ENCODE peak calls at places on chromosomes 7 and 10, in eight cellular contexts. P is spleen, Q is thyroid gland, M is fibroblast of mammary gland, O is WERI-Rb-1, F is PC-3, U is HCT116, R is bronchial epithelial cell. S is an unnamed sample.

GRCh38 chr10:119786117-119786769 is 60.4 kb downstream of the INPP5F start:
- DNase-seq in R (no peak), M (no peak), Q (no peak), F (peak; percentile 32), U (no peak), P (no peak), O (no peak), S (peak; percentile 61)

GRCh38 chr7:16801111-16801542 is 3.7 kb downstream of the AGR2 start:
- DNase-seq in P (no peak), R (peak; percentile 95), F (peak; percentile 94), M (peak; percentile 91), O (no peak), U (peak; percentile 39), Q (no peak), S (no peak)

GRCh38 chr10:48533951-48534720 is 70.7 kb downstream of the ARHGAP22 start:
- DNase-seq in U (no peak), R (no peak), F (no peak), O (no peak), P (peak; percentile 46), Q (peak; percentile 76), M (no peak), S (peak; percentile 55)

GRCh38 chr7:119900996-119901395 is 372.0 kb upstream of the KCND2 start:
- DNase-seq in M (peak; percentile 16), R (no peak), U (no peak), F (no peak), O (no peak), P (no peak), Q (peak; percentile 88), S (no peak)

GRCh38 chr10:128481152-128481551 is 354.9 kb upstream of the MKI67 start:
- DNase-seq in M (no peak), R (no peak), P (no peak), U (no peak), O (no peak), F (no peak), Q (no peak), S (no peak)

GRCh38 chr7:6443372-6443941 is 4.3 kb downstream of the DAGLB start:
- DNase-seq in R (peak; percentile 87), O (no peak), Q (no peak), M (peak; percentile 92), U (peak; percentile 85), P (no peak), F (peak; percentile 91), S (peak; percentile 64)

GRCh38 chr7:122618603-122619189 is 80.2 kb downstream of the RNF133 start:
- DNase-seq in O (no peak), U (no peak), P (no peak), R (no peak), M (no peak), Q (no peak), F (no peak), S (no peak)

GRCh38 chr10:48231178-48231577 is 43.3 kb downstream of the FRMPD2 start:
- DNase-seq in Q (no peak), F (no peak), U (no peak), O (no peak), P (no peak), M (no peak), R (peak; percentile 3), S (no peak)

GRCh38 chr10:77989081-77989724 is 40.1 kb downstream of the POLR3A start:
- DNase-seq in O (peak; percentile 91), F (peak; percentile 86), Q (no peak), R (no peak), U (no peak), M (peak; percentile 49), P (peak; percentile 38), S (no peak)

GRCh38 chr10:52443419-52444388 is 129.6 kb downstream of the DKK1 start:
- DNase-seq in F (peak; percentile 100), M (peak; percentile 88), P (no peak), R (peak; percentile 98), U (peak; percentile 57), Q (no peak), O (no peak), S (peak; percentile 72)

GRCh38 chr10:29370092-29370611 is 81.3 kb downstream of the LYZL1 start:
- DNase-seq in F (no peak), U (no peak), Q (no peak), P (no peak), O (no peak), M (peak; percentile 46), R (no peak), S (no peak)

GRCh38 chr7:113464096-113464855 is 345.9 kb upstream of the SMIM30 start:
- DNase-seq in U (no peak), F (no peak), R (no peak), O (no peak), Q (no peak), M (no peak), P (no peak), S (no peak)

GRCh38 chr10:391304-391703 is 256.0 kb downstream of the ZMYND11 start:
- DNase-seq in P (no peak), U (no peak), R (no peak), O (no peak), M (no peak), Q (peak; percentile 56), F (no peak), S (no peak)

GRCh38 chr10:74662635-74663034 is 163.8 kb upstream of the KAT6B start:
- DNase-seq in U (no peak), O (no peak), Q (no peak), F (no peak), M (no peak), R (no peak), P (no peak), S (no peak)

GRCh38 chr10:14009315-14010082 is 321.2 kb downstream of the FRMD4A start:
- DNase-seq in Q (no peak), U (no peak), P (no peak), R (peak; percentile 63), O (no peak), M (peak; percentile 84), F (peak; percentile 48), S (no peak)

GRCh38 chr10:69715156-69715898 is 85.3 kb downstream of the FAM241B start:
- DNase-seq in R (peak; percentile 17), U (no peak), M (peak; percentile 55), P (no peak), Q (no peak), O (no peak), F (peak; percentile 11), S (no peak)

GRCh38 chr10:123150986-123151738 is 3.0 kb upstream of the BUB3 start:
- DNase-seq in O (peak; percentile 47), U (no peak), F (no peak), Q (no peak), P (peak; percentile 82), R (no peak), M (no peak), S (no peak)

GRCh38 chr10:82277591-82277990 is 402.6 kb downstream of the NRG3 start:
- DNase-seq in F (no peak), Q (no peak), P (no peak), U (no peak), M (peak; percentile 49), O (no peak), R (no peak), S (no peak)

GRCh38 chr7:91685544-91685943 is 195.0 kb downstream of the MTERF1 start:
- DNase-seq in O (no peak), U (no peak), Q (no peak), P (no peak), F (no peak), M (peak; percentile 67), R (peak; percentile 16), S (no peak)

GRCh38 chr7:27141138-27141537 is 2.3 kb downstream of the HOXA5 start:
- DNase-seq in U (no peak), M (no peak), F (no peak), R (no peak), P (no peak), Q (no peak), O (no peak), S (no peak)

GRCh38 chr7:98733036-98733435 is 116.0 kb downstream of the NPTX2 start:
- DNase-seq in M (peak; percentile 30), P (no peak), Q (no peak), F (peak; percentile 78), R (peak; percentile 20), O (peak; percentile 73), U (peak; percentile 85), S (no peak)

GRCh38 chr7:128755075-128755474 is 15.9 kb downstream of the CALU start:
- DNase-seq in U (no peak), R (no peak), O (no peak), P (no peak), F (no peak), Q (no peak), M (no peak), S (no peak)
- H3K4me3 ChIP-seq in U (no peak overlapping the region), R (no peak overlapping the region), O (no peak overlapping the region), P (no peak overlapping the region), F (no peak overlapping the region), Q (no peak overlapping the region), M (no peak overlapping the region), S (no peak overlapping the region)

DNA sequence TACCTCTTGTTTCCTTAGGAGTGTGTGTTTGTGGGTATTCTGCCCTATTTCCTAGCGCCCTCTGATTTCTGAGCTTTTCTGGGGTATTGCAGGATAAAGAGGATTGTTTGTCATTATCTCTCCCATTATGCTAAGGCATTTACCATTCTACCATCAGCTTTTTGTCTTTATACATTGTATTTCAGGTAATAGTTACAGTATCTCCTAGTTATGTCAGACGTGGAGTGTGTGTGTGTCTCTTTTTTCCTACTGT is 6.9 kb downstream of the RSBN1L start:
- DNase-seq in R (no peak), P (no peak), U (no peak), F (no peak), M (no peak), O (no peak), Q (no peak), S (no peak)
- TF ChIP-seq CTCF in R (no peak), P (no peak), U (no peak), F (no peak), M (no peak), O (no peak), Q (no peak), S (no peak)

DNA sequence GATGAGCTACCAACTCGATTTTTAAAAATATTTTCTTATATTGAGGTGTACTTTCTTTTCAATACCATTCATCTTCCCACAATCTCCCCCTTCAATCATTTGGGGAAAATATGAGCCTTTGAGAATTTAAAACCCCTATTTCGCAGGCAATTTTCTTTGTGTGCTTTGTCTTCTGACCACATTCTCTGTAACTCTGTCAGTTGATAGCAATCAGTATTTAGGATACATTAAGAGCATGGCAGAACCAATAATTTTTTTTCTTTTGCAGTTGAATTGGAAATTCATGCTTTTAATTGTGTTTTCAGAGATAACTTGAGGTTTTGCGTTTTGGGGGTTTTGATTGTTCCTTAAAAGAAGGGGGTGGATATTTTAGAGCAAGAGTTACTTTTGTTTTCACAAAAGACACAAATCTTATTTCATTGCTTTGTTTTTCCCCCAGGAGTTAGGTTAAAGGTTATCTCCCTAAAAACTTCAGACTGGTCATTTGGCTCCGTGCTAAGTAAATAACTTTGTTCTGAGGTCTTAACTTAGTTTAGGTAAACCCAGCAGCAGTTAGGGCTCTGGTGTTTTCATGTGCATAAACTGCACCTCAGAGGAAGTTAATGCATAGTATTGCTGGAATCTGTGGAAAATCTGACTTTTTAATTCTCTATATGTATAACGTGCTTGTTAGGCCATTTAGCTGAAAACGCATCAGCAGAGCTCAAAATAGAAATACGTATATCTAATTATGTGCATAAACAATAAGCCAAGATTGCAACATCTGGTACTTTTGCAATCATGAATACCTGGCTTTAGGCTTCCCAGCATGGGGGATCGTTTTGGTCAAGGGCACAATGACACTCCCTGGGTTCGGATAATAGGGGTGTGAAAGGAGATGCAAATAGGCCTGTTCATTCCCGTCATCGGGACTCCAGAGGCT is 676.4 kb upstream of the ANKRD30A start:
- DNase-seq in Q (no peak), F (no peak), O (no peak), R (peak; percentile 59), U (no peak), P (no peak), M (no peak), S (no peak)
- H3K4me3 ChIP-seq in Q (no peak overlapping the region), F (no peak overlapping the region), O (no peak overlapping the region), R (no peak overlapping the region), U (no peak overlapping the region), P (no peak overlapping the region), M (no peak overlapping the region), S (no peak overlapping the region)

GRCh38 chr7:53358301-53358700 is 322.9 kb downstream of the POM121L12 start:
- DNase-seq in F (no peak), P (no peak), U (no peak), Q (no peak), R (no peak), M (no peak), O (no peak), S (no peak)
- TF ChIP-seq CTCF in F (no peak), P (no peak), U (no peak), Q (no peak), R (no peak), M (no peak), O (peak; percentile 31), S (no peak)

S was measured in retinal pigment epithelial cell.